ENCODE peak calls at places on chromosomes 5 and 9, in nine cellular contexts. X is CD4-positive, alpha-beta memory T cell; G is stimulated activated CD8-positive, alpha-beta memory T cell treated with anti-CD3 and anti-CD28 coated beads, Interleukin-4, amount 100 ng/mL, for 24 hours; Y is HTR-8/SVneo; O is stomach; Z is iris pigment epithelial cell; M is BJ; W is hepatic stellate cell; E is AML-193. T is an unnamed sample.

GRCh38 chr5:43193171-43193951 is 1.3 kb downstream of the NIM1K start:
- DNase-seq in X (peak), G (no peak), Y (peak), O (no peak), Z (peak), M (peak), W (peak), E (peak), T (peak)

GRCh38 chr5:131068893-131069643 is 96.0 kb downstream of the HINT1 start:
- DNase-seq in X (peak), G (peak), Y (no peak), O (no peak), Z (no peak), M (no peak), W (no peak), E (peak), T (no peak)

GRCh38 chr9:116978155-116978554 is 291.1 kb downstream of the TRIM32 start:
- DNase-seq in X (no peak), G (no peak), Y (no peak), O (no peak), Z (no peak), M (no peak), W (peak), E (no peak), T (no peak)

GRCh38 chr9:80605793-80606192 is 1034.0 kb downstream of the TLE4 start:
- DNase-seq in X (no peak), G (no peak), Y (no peak), O (no peak), Z (peak), M (no peak), W (no peak), E (no peak), T (no peak)

GRCh38 chr5:171544913-171545550 is 125.6 kb downstream of the FGF18 start:
- DNase-seq in X (no peak), G (no peak), Y (no peak), O (peak), Z (no peak), M (no peak), W (no peak), E (no peak), T (no peak)

GRCh38 chr5:176173647-176174046 is 64.6 kb upstream of the SIMC1 start:
- DNase-seq in X (no peak), G (no peak), Y (no peak), O (no peak), Z (no peak), M (no peak), W (no peak), E (no peak), T (no peak)

GRCh38 chr5:11904270-11904906 is at the start of gene CTNND2:
- DNase-seq in X (no peak), G (no peak), Y (peak), O (no peak), Z (peak), M (no peak), W (no peak), E (no peak), T (peak)

GRCh38 chr5:96279796-96280542 is 153.1 kb downstream of the PCSK1 start:
- DNase-seq in X (no peak), G (no peak), Y (no peak), O (no peak), Z (peak), M (no peak), W (no peak), E (no peak), T (no peak)

GRCh38 chr9:110261631-110262030 is 5.3 kb upstream of the TXN start:
- DNase-seq in X (no peak), G (no peak), Y (no peak), O (no peak), Z (peak), M (peak), W (no peak), E (no peak), T (no peak)

GRCh38 chr5:117889592-117889991 is 1098.8 kb downstream of the DTWD2 start:
- DNase-seq in X (no peak), G (no peak), Y (peak), O (no peak), Z (peak), M (peak), W (peak), E (peak), T (peak)

GRCh38 chr9:130906727-130907416 is 10.3 kb upstream of the QRFP start:
- DNase-seq in X (no peak), G (no peak), Y (no peak), O (no peak), Z (no peak), M (no peak), W (no peak), E (no peak), T (no peak)

GRCh38 chr5:140647042-140647341 is 438 bp downstream of the NDUFA2 start:
- DNase-seq in X (no peak), G (no peak), Y (no peak), O (no peak), Z (peak), M (no peak), W (peak), E (no peak), T (peak)

GRCh38 chr5:109693535-109694152 is 3.9 kb downstream of the MAN2A1 start:
- DNase-seq in X (no peak), G (no peak), Y (no peak), O (no peak), Z (peak), M (no peak), W (peak), E (peak), T (no peak)

GRCh38 chr5:24208540-24209141 is 436.1 kb downstream of the CDH10 start:
- DNase-seq in X (no peak), G (no peak), Y (no peak), O (no peak), Z (no peak), M (no peak), W (no peak), E (no peak), T (no peak)

GRCh38 chr5:55582256-55582655 is 47.5 kb upstream of the PLPP1 start:
- DNase-seq in X (peak), G (no peak), Y (no peak), O (no peak), Z (no peak), M (no peak), W (no peak), E (no peak), T (no peak)

GRCh38 chr9:128473104-128473503 is 17.3 kb downstream of the ODF2 start:
- DNase-seq in X (no peak), G (no peak), Y (no peak), O (no peak), Z (no peak), M (no peak), W (no peak), E (no peak), T (no peak)

GRCh38 chr5:137201876-137202275 is 297.2 kb downstream of the SPOCK1 start:
- DNase-seq in X (no peak), G (no peak), Y (no peak), O (no peak), Z (no peak), M (no peak), W (peak), E (no peak), T (peak)

GRCh38 chr5:168165221-168165965 is 126.1 kb upstream of the WWC1 start:
- DNase-seq in X (no peak), G (no peak), Y (no peak), O (no peak), Z (no peak), M (no peak), W (no peak), E (no peak), T (no peak)

GRCh38 chr5:1034421-1034905 is 25.9 kb downstream of the NKD2 start:
- DNase-seq in X (no peak), G (no peak), Y (no peak), O (no peak), Z (no peak), M (no peak), W (no peak), E (no peak), T (no peak)

GRCh38 chr5:57452885-57453284 is 29.7 kb downstream of the ACTBL2 start:
- DNase-seq in X (no peak), G (no peak), Y (no peak), O (no peak), Z (no peak), M (no peak), W (no peak), E (no peak), T (no peak)

GRCh38 chr5:68804343-68804742 is 289.5 kb upstream of the SLC30A5 start:
- DNase-seq in X (no peak), G (no peak), Y (no peak), O (no peak), Z (no peak), M (no peak), W (no peak), E (no peak), T (no peak)

GRCh38 chr5:54520438-54520846 is 2.9 kb downstream of the SNX18 start:
- DNase-seq in X (no peak), G (no peak), Y (no peak), O (peak), Z (no peak), M (no peak), W (no peak), E (peak), T (no peak)

GRCh38 chr9:95648225-95648624 is 131.5 kb upstream of the PTCH1 start:
- DNase-seq in X (no peak), G (no peak), Y (no peak), O (no peak), Z (no peak), M (no peak), W (no peak), E (no peak), T (no peak)

GRCh38 chr5:10689391-10690081 is 71.5 kb downstream of the DAP start:
- DNase-seq in X (no peak), G (no peak), Y (peak), O (no peak), Z (peak), M (no peak), W (peak), E (no peak), T (no peak)

GRCh38 chr5:141017943-141018342 is 33.2 kb upstream of the PCDHB1 start:
- DNase-seq in X (no peak), G (no peak), Y (no peak), O (no peak), Z (no peak), M (no peak), W (no peak), E (no peak), T (no peak)

GRCh38 chr9:131677445-131678180 is 62.3 kb downstream of the RAPGEF1 start:
- DNase-seq in X (peak), G (no peak), Y (no peak), O (no peak), Z (peak), M (peak), W (peak), E (no peak), T (peak)

GRCh38 chr5:124824637-124825158 is 78.3 kb upstream of the ZNF608 start:
- DNase-seq in X (no peak), G (no peak), Y (peak), O (no peak), Z (peak), M (peak), W (no peak), E (no peak), T (peak)

GRCh38 chr5:107980923-107981748 is 310.4 kb upstream of the EFNA5 start:
- DNase-seq in X (no peak), G (no peak), Y (no peak), O (no peak), Z (no peak), M (no peak), W (no peak), E (no peak), T (no peak)

GRCh38 chr5:56148453-56148971 is 84.6 kb downstream of the ANKRD55 start:
- DNase-seq in X (peak), G (no peak), Y (no peak), O (no peak), Z (peak), M (no peak), W (no peak), E (no peak), T (no peak)

GRCh38 chr9:133342083-133342406 is 5.9 kb downstream of the MED22 start:
- DNase-seq in X (no peak), G (no peak), Y (no peak), O (no peak), Z (no peak), M (no peak), W (no peak), E (no peak), T (no peak)

GRCh38 chr5:146947181-146947941 is 68.8 kb upstream of the PPP2R2B start:
- DNase-seq in X (no peak), G (peak), Y (peak), O (no peak), Z (peak), M (no peak), W (no peak), E (peak), T (peak)